ENCODE peak calls at places on chromosome 14, in six cellular contexts. Y is A549; X is CD4-positive, alpha-beta memory T cell; B is transverse colon; A is psoas muscle; G is heart right ventricle. Z is an unnamed sample.

GRCh38 chr14:99659333-99659741 is 14.4 kb downstream of the HHIPL1 start:
- DNase-seq in Y (no peak), X (no peak), B (no peak), A (no peak), G (no peak), Z (no peak)

GRCh38 chr14:77024171-77024627 is 4.3 kb downstream of the IRF2BPL start:
- DNase-seq in Y (peak; percentile 80), X (peak; percentile 73), B (peak; percentile 67), A (no peak), G (no peak), Z (no peak)

GRCh38 chr14:88470542-88471440 is 84.0 kb downstream of the PTPN21 start:
- DNase-seq in Y (no peak), X (no peak), B (no peak), A (no peak), G (no peak), Z (no peak)

GRCh38 chr14:50389668-50390441 is 6.8 kb downstream of the CDKL1 start:
- DNase-seq in Y (peak; percentile 26), X (no peak), B (no peak), A (no peak), G (no peak), Z (no peak)

GRCh38 chr14:35050652-35051051 is 4.6 kb downstream of the FAM177A1 start:
- DNase-seq in Y (peak; percentile 81), X (no peak), B (no peak), A (no peak), G (no peak), Z (peak; percentile 11)

GRCh38 chr14:62532186-62532585 is 513.1 kb downstream of the KCNH5 start:
- DNase-seq in Y (no peak), X (no peak), B (no peak), A (no peak), G (no peak), Z (no peak)

GRCh38 chr14:58626441-58626840 is 11.3 kb upstream of the DACT1 start:
- DNase-seq in Y (no peak), X (no peak), B (no peak), A (no peak), G (no peak), Z (peak; percentile 65)

GRCh38 chr14:59566281-59566680 is 10.3 kb downstream of the CCDC175 start:
- DNase-seq in Y (no peak), X (no peak), B (no peak), A (no peak), G (no peak), Z (no peak)

GRCh38 chr14:72608391-72609204 is 285.3 kb downstream of the DPF3 start:
- DNase-seq in Y (peak; percentile 66), X (no peak), B (no peak), A (no peak), G (no peak), Z (peak; percentile 85)

GRCh38 chr14:63707216-63707615 is 20.6 kb downstream of the SGPP1 start:
- DNase-seq in Y (no peak), X (no peak), B (no peak), A (no peak), G (no peak), Z (no peak)

GRCh38 chr14:92942136-92942535 is 19.2 kb downstream of the CHGA start:
- DNase-seq in Y (no peak), X (no peak), B (no peak), A (no peak), G (no peak), Z (no peak)

GRCh38 chr14:61505815-61506809 is 184.7 kb downstream of the PRKCH start:
- DNase-seq in Y (no peak), X (no peak), B (no peak), A (no peak), G (no peak), Z (no peak)

GRCh38 chr14:101068293-101068957 is 164.9 kb upstream of the RTL1 start:
- DNase-seq in Y (no peak), X (no peak), B (peak; percentile 1), A (peak; percentile 4), G (no peak), Z (no peak)

GRCh38 chr14:42110167-42110566 is 503.5 kb downstream of the LRFN5 start:
- DNase-seq in Y (peak; percentile 66), X (no peak), B (no peak), A (no peak), G (no peak), Z (no peak)

GRCh38 chr14:105212541-105213305 is 31.6 kb upstream of the NUDT14 start:
- DNase-seq in Y (no peak), X (no peak), B (no peak), A (peak; percentile 9), G (no peak), Z (no peak)

GRCh38 chr14:59015482-59015881 is 173.0 kb upstream of the DAAM1 start:
- DNase-seq in Y (no peak), X (no peak), B (no peak), A (no peak), G (no peak), Z (no peak)

GRCh38 chr14:26820101-26820500 is 222.3 kb upstream of the NOVA1 start:
- DNase-seq in Y (no peak), X (no peak), B (no peak), A (no peak), G (no peak), Z (no peak)

GRCh38 chr14:105528197-105528858 is 1.9 kb downstream of the TMEM121 start:
- DNase-seq in Y (peak; percentile 81), X (peak; percentile 83), B (peak; percentile 81), A (peak; percentile 82), G (peak; percentile 85), Z (peak; percentile 71)

GRCh38 chr14:76720382-76720813 is 40.9 kb upstream of the VASH1 start:
- DNase-seq in Y (no peak), X (no peak), B (peak; percentile 36), A (peak; percentile 83), G (peak; percentile 88), Z (no peak)

GRCh38 chr14:63551338-63551737 is 8.2 kb upstream of the PPP2R5E start:
- DNase-seq in Y (no peak), X (no peak), B (no peak), A (no peak), G (no peak), Z (peak; percentile 4)

GRCh38 chr14:61498811-61499210 is 177.4 kb downstream of the PRKCH start:
- DNase-seq in Y (no peak), X (no peak), B (no peak), A (no peak), G (no peak), Z (peak; percentile 53)

GRCh38 chr14:89503458-89503996 is 86.5 kb upstream of the FOXN3 start:
- DNase-seq in Y (no peak), X (no peak), B (no peak), A (no peak), G (no peak), Z (no peak)

GRCh38 chr14:64632056-64632455 is 72.2 kb upstream of the PLEKHG3 start:
- DNase-seq in Y (no peak), X (no peak), B (no peak), A (no peak), G (no peak), Z (peak; percentile 30)

GRCh38 chr14:30874120-30874998 is at the start of gene COCH:
- DNase-seq in Y (peak; percentile 63), X (peak; percentile 20), B (peak; percentile 54), A (peak; percentile 33), G (peak; percentile 36), Z (peak; percentile 19)

GRCh38 chr14:45287609-45288008 is 34.6 kb upstream of the MIS18BP1 start:
- DNase-seq in Y (peak; percentile 6), X (no peak), B (no peak), A (no peak), G (no peak), Z (no peak)

GRCh38 chr14:81632162-81632561 is 98.5 kb upstream of the SEL1L start:
- DNase-seq in Y (no peak), X (no peak), B (no peak), A (no peak), G (no peak), Z (no peak)

GRCh38 chr14:100900837-100901390 is 2.6 kb downstream of the RTL1 start:
- DNase-seq in Y (peak; percentile 54), X (no peak), B (peak; percentile 50), A (peak; percentile 52), G (no peak), Z (no peak)

GRCh38 chr14:74014299-74014698 is 4.8 kb downstream of the ENTPD5 start:
- DNase-seq in Y (peak; percentile 74), X (no peak), B (no peak), A (no peak), G (no peak), Z (no peak)

GRCh38 chr14:64764641-64765520 is 60.7 kb downstream of the PLEKHG3 start:
- DNase-seq in Y (peak; percentile 76), X (peak; percentile 78), B (peak; percentile 79), A (peak; percentile 72), G (peak; percentile 77), Z (peak; percentile 91)

DNA sequence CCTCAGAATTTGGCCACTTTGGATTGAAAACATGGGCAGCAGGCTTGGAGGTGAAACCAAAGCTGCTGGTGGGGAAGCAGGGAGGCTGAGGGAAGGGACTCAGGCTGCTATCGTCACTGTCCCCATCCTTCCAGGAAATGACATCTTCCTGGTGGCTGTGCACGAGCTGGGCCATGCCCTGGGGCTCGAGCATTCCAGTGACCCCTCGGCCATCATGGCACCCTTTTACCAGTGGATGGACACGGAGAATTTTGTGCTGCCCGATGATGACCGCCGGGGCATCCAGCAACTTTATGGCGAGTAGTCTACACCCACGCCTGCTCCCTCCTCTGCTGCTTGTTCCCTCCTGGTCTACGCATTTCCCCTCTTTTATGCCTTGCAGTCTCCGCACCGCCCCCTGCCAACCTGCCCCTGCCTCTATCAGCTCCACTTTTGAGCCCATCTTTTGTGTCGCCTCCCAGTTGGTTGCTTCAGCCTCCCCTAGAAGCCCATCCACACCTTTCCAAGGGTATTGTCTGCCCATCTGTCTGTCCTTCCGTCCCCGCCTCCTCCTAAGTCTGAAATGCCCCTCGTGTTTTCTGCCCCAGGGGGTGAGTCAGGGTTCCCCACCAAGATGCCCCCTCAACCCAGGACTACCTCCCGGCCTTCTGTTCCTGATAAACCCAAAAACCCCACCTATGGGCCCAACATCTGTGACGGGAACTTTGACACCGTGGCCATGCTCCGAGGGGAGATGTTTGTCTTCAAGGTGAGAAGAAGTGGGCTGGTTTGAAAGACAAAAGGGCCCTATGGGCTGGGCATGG is 6.9 kb downstream of the MMP14 start:
- DNase-seq in Y (no peak), X (no peak), B (no peak), A (no peak), G (no peak), Z (no peak)
- H3K4me1 ChIP-seq in Y (no peaks in the 10 kb centered on the region), X (no peaks in the 10 kb centered on the region), B (peaks cover 28% of the 10 kb centered on the region), A (peaks cover 5% of the 10 kb centered on the region), G (peaks cover 35% of the 10 kb centered on the region), Z (peaks cover 24% of the 10 kb centered on the region)

GRCh38 chr14:54364555-54365415 is 32.0 kb upstream of the CDKN3 start:
- DNase-seq in Y (no peak), X (no peak), B (no peak), A (peak; percentile 49), G (peak; percentile 25), Z (no peak)
- H3K4me1 ChIP-seq in Y (peaks cover 13% of the 10 kb centered on the region), X (no peaks in the 10 kb centered on the region), B (no peaks in the 10 kb centered on the region), A (no peaks in the 10 kb centered on the region), G (peaks cover 26% of the 10 kb centered on the region), Z (no peaks in the 10 kb centered on the region)

GRCh38 chr14:103878180-103878579 is 30.8 kb upstream of the PPP1R13B start:
- DNase-seq in Y (no peak), X (no peak), B (no peak), A (no peak), G (no peak), Z (no peak)
- H3K4me1 ChIP-seq in Y (peaks cover 21% of the 10 kb centered on the region), X (peaks cover 18% of the 10 kb centered on the region), B (peaks cover 29% of the 10 kb centered on the region), A (peaks cover 13% of the 10 kb centered on the region), G (peaks cover 40% of the 10 kb centered on the region), Z (peaks cover 13% of the 10 kb centered on the region)

DNA sequence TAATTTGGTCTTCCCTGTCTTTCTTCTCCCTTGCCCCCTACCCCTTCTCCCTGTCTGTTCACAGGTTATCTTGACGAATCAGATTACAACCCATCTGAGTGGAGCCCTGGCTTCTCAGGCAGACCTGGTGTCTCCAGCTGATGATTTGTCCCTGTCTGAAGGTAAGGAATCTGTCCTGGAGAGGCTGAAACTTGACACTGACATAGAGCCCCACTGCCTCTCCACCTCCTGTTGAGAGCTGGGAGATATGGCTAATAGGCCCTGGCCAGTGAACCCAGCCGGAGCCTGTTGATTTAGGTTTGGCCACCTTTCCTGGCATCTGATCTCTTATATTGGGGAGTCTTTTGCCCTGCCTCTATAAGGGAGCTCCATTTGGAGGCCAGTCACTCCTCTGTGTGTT is 472.2 kb downstream of the RAD51B start:
- DNase-seq in Y (no peak), X (no peak), B (no peak), A (no peak), G (no peak), Z (no peak)
- H3K4me1 ChIP-seq in Y (peaks cover 2% of the 10 kb centered on the region), X (peaks cover 57% of the 10 kb centered on the region), B (peaks cover 19% of the 10 kb centered on the region), A (peaks cover 38% of the 10 kb centered on the region), G (peaks cover 11% of the 10 kb centered on the region), Z (no peaks in the 10 kb centered on the region)

Z was measured in SJSA1.